ENCODE peak calls at places on chromosome 7, in seven cellular contexts. H is mesenchymal stem cell, N is IMR-90, J is neuronal stem cell, Q is H1, M is H9, S is trophoblast cell. T is an unnamed sample.

GRCh38 chr7:139936760-139937310 is 107.8 kb downstream of the TBXAS1 start:
- DNase-seq in H (peak; percentile 91), Q (no peak), S (no peak), N (peak; percentile 88), M (no peak), J (no peak), T (no peak)

GRCh38 chr7:1675673-1676549 is 5.8 kb downstream of the ELFN1 start:
- DNase-seq in H (no peak), S (no peak), N (no peak), Q (no peak), J (no peak), M (peak; percentile 26), T (no peak)

GRCh38 chr7:11332186-11332864 is 358.7 kb downstream of the PHF14 start:
- DNase-seq in H (no peak), N (no peak), Q (no peak), M (no peak), J (no peak), S (no peak), T (no peak)

GRCh38 chr7:13908667-13909382 is 80.6 kb downstream of the ETV1 start:
- DNase-seq in J (peak; percentile 20), Q (no peak), M (no peak), H (no peak), S (no peak), N (no peak), T (peak; percentile 5)

GRCh38 chr7:82506208-82506607 is 62.6 kb upstream of the CACNA2D1 start:
- DNase-seq in J (no peak), N (peak; percentile 7), S (no peak), H (peak; percentile 9), M (no peak), Q (no peak), T (no peak)

GRCh38 chr7:130151591-130152269 is 53.5 kb downstream of the TMEM209 start:
- DNase-seq in J (no peak), S (no peak), Q (no peak), M (no peak), N (peak; percentile 23), H (peak; percentile 40), T (no peak)

GRCh38 chr7:286278-286677 is 3.7 kb upstream of the FOXL3 start:
- DNase-seq in M (no peak), J (no peak), Q (no peak), H (no peak), N (no peak), S (no peak), T (no peak)

GRCh38 chr7:96612034-96612433 is 97.6 kb downstream of the SEM1 start:
- DNase-seq in N (no peak), Q (no peak), M (no peak), H (no peak), J (no peak), S (no peak), T (no peak)

GRCh38 chr7:55111007-55111406 is 92.2 kb downstream of the EGFR start:
- DNase-seq in N (peak; percentile 80), S (peak; percentile 72), J (no peak), H (peak; percentile 76), Q (no peak), M (no peak), T (no peak)

GRCh38 chr7:53191296-53191695 is 155.9 kb downstream of the POM121L12 start:
- DNase-seq in M (no peak), S (no peak), N (no peak), J (no peak), Q (no peak), H (no peak), T (no peak)

GRCh38 chr7:33886100-33886623 is 19.2 kb upstream of the BMPER start:
- DNase-seq in M (peak; percentile 87), H (peak; percentile 45), S (peak; percentile 31), N (peak; percentile 35), J (no peak), Q (no peak), T (peak; percentile 95)

GRCh38 chr7:100400656-100401055 is 27.4 kb downstream of the PILRA start:
- DNase-seq in N (no peak), S (peak; percentile 18), J (peak; percentile 15), Q (no peak), H (peak; percentile 33), M (peak; percentile 76), T (peak; percentile 65)

GRCh38 chr7:154837622-154838021 is 165.3 kb downstream of the PAXIP1 start:
- DNase-seq in M (no peak), S (no peak), H (no peak), Q (no peak), N (no peak), J (no peak), T (no peak)

GRCh38 chr7:30988346-30989005 is 24.7 kb downstream of the GHRHR start:
- DNase-seq in J (no peak), N (no peak), Q (no peak), S (peak; percentile 70), H (no peak), M (peak; percentile 58), T (peak; percentile 62)

GRCh38 chr7:132311747-132312146 is 264.5 kb downstream of the PLXNA4 start:
- DNase-seq in H (no peak), J (no peak), S (no peak), Q (no peak), M (no peak), N (no peak), T (no peak)

GRCh38 chr7:22934473-22935065 is 79.4 kb downstream of the HYCC1 start:
- DNase-seq in Q (no peak), N (peak; percentile 69), M (no peak), J (no peak), H (peak; percentile 43), S (peak; percentile 30), T (peak; percentile 78)

GRCh38 chr7:16098058-16098457 is 323.3 kb downstream of the CRPPA start:
- DNase-seq in Q (no peak), H (no peak), M (no peak), J (no peak), N (no peak), S (no peak), T (no peak)

GRCh38 chr7:123594813-123595241 is 6.8 kb upstream of the ASB15 start:
- DNase-seq in M (peak; percentile 86), H (peak; percentile 43), J (peak; percentile 54), S (no peak), Q (peak; percentile 46), N (no peak), T (peak; percentile 89)

GRCh38 chr7:158556721-158557440 is 30.7 kb downstream of the PTPRN2 start:
- DNase-seq in Q (no peak), H (no peak), J (no peak), S (no peak), N (no peak), M (no peak), T (no peak)

GRCh38 chr7:119783799-119784198 is 489.2 kb upstream of the KCND2 start:
- DNase-seq in N (peak; percentile 0), S (no peak), Q (no peak), M (no peak), J (no peak), H (peak; percentile 63), T (no peak)

GRCh38 chr7:2967238-2967637 is 76.4 kb downstream of the CARD11 start:
- DNase-seq in S (no peak), Q (no peak), N (no peak), J (no peak), M (no peak), H (no peak), T (peak; percentile 32)

GRCh38 chr7:110841840-110842579 is 248.9 kb upstream of the LRRN3 start:
- DNase-seq in Q (no peak), N (no peak), H (no peak), J (no peak), S (no peak), M (no peak), T (no peak)

GRCh38 chr7:111265394-111265793 is 174.5 kb downstream of the LRRN3 start:
- DNase-seq in Q (no peak), J (no peak), M (no peak), S (no peak), H (no peak), N (no peak), T (no peak)

GRCh38 chr7:51102828-51103227 is 213.8 kb downstream of the COBL start:
- DNase-seq in J (no peak), H (no peak), S (peak; percentile 32), M (no peak), N (no peak), Q (no peak), T (no peak)

GRCh38 chr7:77246031-77246430 is 46.4 kb upstream of the FGL2 start:
- DNase-seq in S (no peak), J (no peak), N (no peak), Q (no peak), M (no peak), H (peak; percentile 47), T (no peak)

GRCh38 chr7:77244222-77244934 is 44.8 kb upstream of the FGL2 start:
- DNase-seq in N (peak; percentile 51), H (no peak), Q (no peak), J (no peak), S (no peak), M (no peak), T (no peak)

GRCh38 chr7:77248154-77248553 is 48.5 kb upstream of the FGL2 start:
- DNase-seq in Q (no peak), N (no peak), M (no peak), S (no peak), H (no peak), J (no peak), T (no peak)

GRCh38 chr7:77245015-77245755 is 45.6 kb upstream of the FGL2 start:
- DNase-seq in M (no peak), Q (no peak), S (no peak), H (no peak), J (no peak), N (no peak), T (no peak)

GRCh38 chr7:77247206-77247850 is 47.7 kb upstream of the FGL2 start:
- DNase-seq in J (peak; percentile 70), S (peak; percentile 58), M (peak; percentile 78), H (peak; percentile 72), N (peak; percentile 83), Q (peak; percentile 56), T (peak; percentile 82)
- H2BK120ac ChIP-seq in J (no peak overlapping the region), S (no peak overlapping the region), M (no peak overlapping the region), H (no peak overlapping the region), N (no peak overlapping the region), Q (no peak overlapping the region), T (no peak overlapping the region)

GRCh38 chr7:115195208-115195607 is 273.3 kb downstream of the MDFIC start:
- DNase-seq in Q (no peak), J (no peak), M (no peak), N (no peak), H (no peak), S (no peak), T (no peak)

GRCh38 chr7:115191506-115191905 is 269.6 kb downstream of the MDFIC start:
- DNase-seq in M (no peak), N (peak; percentile 20), S (no peak), H (peak; percentile 5), J (no peak), Q (no peak), T (no peak)
- H2BK5ac ChIP-seq in M (no peak overlapping the region), N (no peak overlapping the region), S (no peak overlapping the region), H (no peak overlapping the region), J (no peak overlapping the region), Q (no peak overlapping the region), T (no peak overlapping the region)

DNA sequence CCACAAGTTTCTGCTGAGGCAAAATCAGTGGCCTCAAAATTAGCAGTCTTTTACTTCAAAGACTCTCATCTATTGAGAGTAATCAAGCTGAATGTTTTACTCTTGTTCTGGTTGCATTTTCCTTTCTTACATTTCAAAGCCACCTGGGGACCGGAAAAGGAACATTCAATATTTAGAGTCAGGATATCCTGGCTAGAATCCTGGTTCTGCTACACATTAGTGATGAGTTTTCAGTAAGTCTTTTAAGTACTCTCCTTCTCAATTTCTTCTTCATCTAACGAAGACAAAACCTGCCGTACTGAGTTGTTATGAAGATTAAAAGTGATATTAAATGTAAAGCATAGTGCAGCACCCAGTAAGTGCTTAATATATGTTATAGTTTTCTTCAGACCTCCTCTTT is 52.4 kb downstream of the LAMB4 start:
- DNase-seq in S (no peak), M (no peak), H (no peak), N (no peak), Q (no peak), J (no peak), T (no peak)
- H3K4me1 ChIP-seq in S (peaks cover 9% of the 10 kb centered on the region), M (no peaks in the 10 kb centered on the region), H (peaks cover 8% of the 10 kb centered on the region), N (peaks cover 22% of the 10 kb centered on the region), Q (no peaks in the 10 kb centered on the region), J (peaks cover 2% of the 10 kb centered on the region), T (no peaks in the 10 kb centered on the region)

GRCh38 chr7:104848386-104848990 is 165.5 kb upstream of the KMT2E start:
- DNase-seq in H (peak; percentile 54), Q (peak; percentile 41), S (peak; percentile 12), J (peak; percentile 86), M (peak; percentile 79), N (peak; percentile 34), T (peak; percentile 80)
- H2BK120ac ChIP-seq in H (no peak overlapping the region), Q (no peak overlapping the region), S (no peak overlapping the region), J (no peak overlapping the region), M (no peak overlapping the region), N (no peak overlapping the region), T (no peak overlapping the region)

T was measured in mesendoderm.